ENCODE peak calls at places on chromosomes 4 and X, in seven cellular contexts. L is SK-N-SH, D is HepG2, C is H1, F is HCT116, G is GM12878, Y is NT2/D1. J is an unnamed sample.

GRCh38 chrX:11509786-11510185 is 155.9 kb downstream of the ARHGAP6 start:
- DNase-seq in C (no peak), L (no peak), Y (no peak), D (no peak), G (no peak), F (no peak), J (no peak)

GRCh38 chr4:41120297-41121217 is 93.8 kb downstream of the APBB2 start:
- DNase-seq in G (no peak), L (no peak), Y (no peak), F (no peak), D (no peak), C (no peak), J (no peak)

GRCh38 chr4:48340276-48340904 is 939 bp upstream of the SLAIN2 start:
- DNase-seq in C (no peak), D (no peak), Y (no peak), L (no peak), G (no peak), F (no peak), J (peak)

GRCh38 chr4:78720994-78721677 is 55.0 kb upstream of the BMP2K start:
- DNase-seq in D (peak), L (no peak), F (no peak), Y (no peak), C (no peak), G (no peak), J (peak)

GRCh38 chr4:97720869-97721432 is 422.3 kb downstream of the STPG2 start:
- DNase-seq in C (no peak), L (peak), D (peak), Y (no peak), F (peak), G (no peak), J (no peak)

GRCh38 chrX:18146954-18147353 is 73.7 kb downstream of the BEND2 start:
- DNase-seq in L (no peak), F (no peak), C (no peak), G (no peak), D (peak), Y (no peak), J (peak)

GRCh38 chr4:2934077-2934812 is 29.0 kb downstream of the NOP14 start:
- DNase-seq in G (no peak), L (no peak), C (no peak), Y (no peak), F (no peak), D (no peak), J (peak)

GRCh38 chr4:73901031-73901430 is 31.8 kb downstream of the CXCL1 start:
- DNase-seq in F (no peak), D (no peak), G (no peak), L (no peak), Y (no peak), C (no peak), J (no peak)

GRCh38 chrX:111652719-111653118 is 28.3 kb upstream of the ALG13 start:
- DNase-seq in C (no peak), G (no peak), L (peak), D (no peak), F (no peak), Y (no peak), J (peak)

GRCh38 chrX:23937100-23937499 is 29.3 kb downstream of the CXorf58 start:
- DNase-seq in C (no peak), G (no peak), L (no peak), D (no peak), Y (no peak), F (no peak), J (peak)
- TF ChIP-seq YY1 in C (no peak), G (no peak), L (no peak), D (no peak), Y (no peak), F (no peak), J (no peak)

GRCh38 chr4:185717018-185717726 is 94.8 kb downstream of the SORBS2 start:
- DNase-seq in D (no peak), F (no peak), Y (no peak), C (no peak), G (no peak), L (no peak), J (no peak)
- TF ChIP-seq YY1 in D (no peak), F (no peak), Y (no peak), C (no peak), G (no peak), L (no peak), J (no peak)

DNA sequence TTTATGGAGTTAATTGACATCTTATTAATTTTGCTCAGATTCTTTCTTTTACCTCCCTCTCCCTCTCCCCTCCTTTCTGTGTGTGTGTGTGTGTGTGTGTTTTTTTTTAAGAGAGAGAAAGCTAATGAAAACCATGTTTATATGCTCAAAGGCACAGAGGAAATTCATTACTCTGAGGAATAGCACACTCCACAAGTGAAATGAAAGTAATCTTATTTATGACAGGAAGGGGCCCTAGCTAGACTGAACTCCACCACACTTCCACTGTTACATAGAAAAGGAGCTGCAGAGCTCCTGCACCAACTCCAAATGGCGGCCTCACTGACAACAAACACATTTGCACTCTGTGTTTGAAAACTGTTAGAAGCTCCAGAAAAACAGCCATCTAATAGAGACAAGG is 150.6 kb downstream of the RASL11B start:
- DNase-seq in C (no peak), D (no peak), G (no peak), L (peak), F (no peak), Y (no peak), J (no peak)
- TF ChIP-seq YY1 in C (no peak), D (no peak), G (peak), L (no peak), F (no peak), Y (no peak), J (no peak)

GRCh38 chr4:7821245-7822165 is 118.2 kb downstream of the AFAP1 start:
- DNase-seq in L (peak), D (no peak), F (no peak), C (no peak), G (no peak), Y (no peak), J (no peak)
- TF ChIP-seq YY1 in L (no peak), D (no peak), F (no peak), C (no peak), G (no peak), Y (no peak), J (no peak)

GRCh38 chr4:81164623-81165416 is 50.2 kb downstream of the PRKG2 start:
- DNase-seq in D (peak), Y (no peak), F (peak), L (no peak), C (no peak), G (no peak), J (no peak)
- TF ChIP-seq YY1 in D (no peak), Y (no peak), F (peak), L (no peak), C (no peak), G (no peak), J (no peak)

DNA sequence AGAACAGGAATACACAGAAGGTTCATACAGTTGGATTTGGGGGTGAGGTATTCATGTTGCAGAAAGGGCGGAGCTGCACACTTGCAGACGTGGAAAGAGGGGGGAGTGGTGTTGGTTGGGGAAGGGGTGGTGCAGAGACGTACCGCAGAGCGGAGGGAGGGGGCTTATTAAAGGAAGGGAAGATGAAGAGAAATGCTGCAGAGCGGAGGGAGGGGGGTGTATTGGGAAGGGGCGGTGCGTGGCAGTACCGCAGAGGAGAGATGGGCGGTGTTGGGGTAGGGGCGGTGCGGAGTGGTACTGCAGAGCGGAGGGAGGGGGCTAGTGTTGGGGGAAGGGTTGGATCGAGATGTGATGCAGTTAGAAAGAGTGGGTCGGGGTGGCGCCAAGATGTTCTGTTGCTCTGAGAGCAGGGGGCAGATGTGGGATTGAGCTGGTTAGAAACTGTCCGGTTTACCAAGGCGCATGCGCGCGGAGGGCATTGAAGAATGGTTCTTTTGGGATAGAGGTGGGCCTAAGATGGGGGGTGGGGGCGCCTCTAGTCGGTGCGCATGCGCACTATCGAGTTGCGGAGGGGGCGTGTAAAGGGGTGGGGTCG is 900 bp downstream of the TRO start:
- DNase-seq in Y (peak), D (peak), G (no peak), C (peak), L (peak), F (no peak), J (no peak)
- TF ChIP-seq YY1 in Y (no peak), D (no peak), G (no peak), C (no peak), L (no peak), F (no peak), J (no peak)

GRCh38 chr4:140621161-140621560 is 52.4 kb upstream of the UCP1 start:
- DNase-seq in G (no peak), C (no peak), F (no peak), L (no peak), D (no peak), Y (no peak), J (no peak)
- TF ChIP-seq YY1 in G (no peak), C (no peak), F (no peak), L (no peak), D (no peak), Y (no peak), J (no peak)

GRCh38 chrX:44828008-44828605 is 15.7 kb upstream of the DUSP21 start:
- DNase-seq in F (peak), Y (no peak), L (no peak), G (no peak), D (no peak), C (no peak), J (no peak)
- TF ChIP-seq YY1 in F (no peak), Y (no peak), L (no peak), G (no peak), D (no peak), C (no peak), J (no peak)

GRCh38 chrX:55489315-55490009 is at the start of gene USP51:
- DNase-seq in D (no peak), G (peak), C (no peak), L (peak), F (no peak), Y (peak), J (peak)
- TF ChIP-seq YY1 in D (no peak), G (no peak), C (no peak), L (peak), F (no peak), Y (no peak), J (no peak)

GRCh38 chr4:141501931-141502330 is 134.5 kb upstream of the IL15 start:
- DNase-seq in G (no peak), C (no peak), Y (no peak), D (no peak), F (no peak), L (no peak), J (no peak)
- TF ChIP-seq YY1 in G (no peak), C (no peak), Y (no peak), D (no peak), F (no peak), L (no peak), J (no peak)